ENCODE peak calls at places on chromosomes 7 and 10, in five cellular contexts. One of them, this sample, is unnamed.

GRCh38 chr7:17608114-17608833 is 309.8 kb downstream of the AHR start:
- DNase-seq in right lobe of liver: no peak
- DNase-seq in A549: no peak
- DNase-seq in adrenal gland: no peak
- DNase-seq in breast epithelium: no peak
- DNase-seq in this sample: no peak

GRCh38 chr7:148697256-148697841 is 1.4 kb upstream of the CUL1 start:
- DNase-seq in right lobe of liver: no peak
- DNase-seq in A549: no peak
- DNase-seq in adrenal gland: peak
- DNase-seq in breast epithelium: no peak
- DNase-seq in this sample: no peak

GRCh38 chr7:151792671-151793070 is 84.2 kb downstream of the PRKAG2 start:
- DNase-seq in right lobe of liver: peak
- DNase-seq in A549: no peak
- DNase-seq in adrenal gland: no peak
- DNase-seq in breast epithelium: no peak
- DNase-seq in this sample: no peak

GRCh38 chr7:99359465-99360154 is 14.9 kb upstream of the ARPC1B start:
- DNase-seq in right lobe of liver: no peak
- DNase-seq in A549: no peak
- DNase-seq in adrenal gland: no peak
- DNase-seq in breast epithelium: peak
- DNase-seq in this sample: no peak

GRCh38 chr7:30281791-30282190 is 2.6 kb upstream of the ZNRF2 start:
- DNase-seq in right lobe of liver: no peak
- DNase-seq in A549: no peak
- DNase-seq in adrenal gland: no peak
- DNase-seq in breast epithelium: no peak
- DNase-seq in this sample: no peak

GRCh38 chr10:104456817-104457657 is 103.4 kb downstream of the CFAP58 start:
- DNase-seq in right lobe of liver: no peak
- DNase-seq in A549: no peak
- DNase-seq in adrenal gland: no peak
- DNase-seq in breast epithelium: no peak
- DNase-seq in this sample: no peak

GRCh38 chr10:101562231-101562630 is 25.8 kb downstream of the POLL start:
- DNase-seq in right lobe of liver: no peak
- DNase-seq in A549: no peak
- DNase-seq in adrenal gland: no peak
- DNase-seq in breast epithelium: peak
- DNase-seq in this sample: no peak

GRCh38 chr7:10703981-10704380 is 269.7 kb upstream of the PHF14 start:
- DNase-seq in right lobe of liver: no peak
- DNase-seq in A549: no peak
- DNase-seq in adrenal gland: no peak
- DNase-seq in breast epithelium: no peak
- DNase-seq in this sample: no peak

GRCh38 chr10:92839191-92840085 is 8.9 kb upstream of the EXOC6 start:
- DNase-seq in right lobe of liver: peak
- DNase-seq in A549: peak
- DNase-seq in adrenal gland: peak
- DNase-seq in breast epithelium: no peak
- DNase-seq in this sample: no peak

GRCh38 chr7:156458011-156458410 is 182.6 kb upstream of the RNF32 start:
- DNase-seq in right lobe of liver: no peak
- DNase-seq in A549: no peak
- DNase-seq in adrenal gland: no peak
- DNase-seq in breast epithelium: no peak
- DNase-seq in this sample: no peak

GRCh38 chr7:103649052-103649451 is 203.0 kb upstream of the SLC26A5 start:
- DNase-seq in right lobe of liver: no peak
- DNase-seq in A549: no peak
- DNase-seq in adrenal gland: no peak
- DNase-seq in breast epithelium: no peak
- DNase-seq in this sample: no peak

GRCh38 chr10:89129850-89130396 is 77.2 kb downstream of the CH25H start:
- DNase-seq in right lobe of liver: no peak
- DNase-seq in A549: no peak
- DNase-seq in adrenal gland: peak
- DNase-seq in breast epithelium: no peak
- DNase-seq in this sample: no peak

GRCh38 chr10:3907514-3907913 is 122.5 kb upstream of the KLF6 start:
- DNase-seq in right lobe of liver: no peak
- DNase-seq in A549: no peak
- DNase-seq in adrenal gland: no peak
- DNase-seq in breast epithelium: no peak
- DNase-seq in this sample: no peak

GRCh38 chr7:133056370-133057238 is 25.3 kb downstream of the CHCHD3 start:
- DNase-seq in right lobe of liver: no peak
- DNase-seq in A549: no peak
- DNase-seq in adrenal gland: no peak
- DNase-seq in breast epithelium: no peak
- DNase-seq in this sample: no peak

GRCh38 chr10:49539320-49539885 is 482 bp upstream of the ERCC6 start:
- DNase-seq in right lobe of liver: peak
- DNase-seq in A549: peak
- DNase-seq in adrenal gland: peak
- DNase-seq in breast epithelium: no peak
- DNase-seq in this sample: no peak

GRCh38 chr10:49541762-49542161 is 2.8 kb upstream of the ERCC6 start:
- DNase-seq in right lobe of liver: no peak
- DNase-seq in A549: no peak
- DNase-seq in adrenal gland: no peak
- DNase-seq in breast epithelium: no peak
- DNase-seq in this sample: no peak

GRCh38 chr10:49542353-49542752 is 3.4 kb upstream of the ERCC6 start:
- DNase-seq in right lobe of liver: no peak
- DNase-seq in A549: no peak
- DNase-seq in adrenal gland: no peak
- DNase-seq in breast epithelium: no peak
- DNase-seq in this sample: no peak

GRCh38 chr10:49534670-49535381 is 4.1 kb downstream of the ERCC6 start:
- DNase-seq in right lobe of liver: no peak
- DNase-seq in A549: no peak
- DNase-seq in adrenal gland: no peak
- DNase-seq in breast epithelium: no peak
- DNase-seq in this sample: no peak

GRCh38 chr10:49538381-49539319 is at the start of gene ERCC6:
- DNase-seq in right lobe of liver: peak
- DNase-seq in A549: peak
- DNase-seq in adrenal gland: peak
- DNase-seq in breast epithelium: peak
- DNase-seq in this sample: peak
- H3K27ac ChIP-seq in right lobe of liver: peak
- H3K27ac ChIP-seq in A549: peak
- H3K27ac ChIP-seq in adrenal gland: peak
- H3K27ac ChIP-seq in breast epithelium: peak
- H3K27ac ChIP-seq in this sample: peak

GRCh38 chr10:87862644-87863101 is 660 bp downstream of the KLLN start:
- DNase-seq in right lobe of liver: no peak
- DNase-seq in A549: no peak
- DNase-seq in adrenal gland: no peak
- DNase-seq in breast epithelium: no peak
- DNase-seq in this sample: no peak

GRCh38 chr10:87861034-87861433 is 2.3 kb downstream of the KLLN start:
- DNase-seq in right lobe of liver: no peak
- DNase-seq in A549: no peak
- DNase-seq in adrenal gland: no peak
- DNase-seq in breast epithelium: no peak
- DNase-seq in this sample: no peak

GRCh38 chr10:87863102-87863943 is at the start of the genes KLLN and PTEN:
- DNase-seq in right lobe of liver: peak
- DNase-seq in A549: peak
- DNase-seq in adrenal gland: peak
- DNase-seq in breast epithelium: peak
- DNase-seq in this sample: peak

GRCh38 chr10:87861566-87861952 is 1.8 kb downstream of the KLLN start:
- DNase-seq in right lobe of liver: peak
- DNase-seq in A549: no peak
- DNase-seq in adrenal gland: peak
- DNase-seq in breast epithelium: peak
- DNase-seq in this sample: no peak

GRCh38 chr10:87861953-87862643 is 1.2 kb downstream of the KLLN start:
- DNase-seq in right lobe of liver: peak
- DNase-seq in A549: peak
- DNase-seq in adrenal gland: peak
- DNase-seq in breast epithelium: peak
- DNase-seq in this sample: peak
- TF ChIP-seq POLR2A in right lobe of liver: peak
- TF ChIP-seq POLR2A in A549: peak
- TF ChIP-seq POLR2A in adrenal gland: peak
- TF ChIP-seq POLR2A in breast epithelium: peak
- TF ChIP-seq POLR2A in this sample: no peak

GRCh38 chr10:45377321-45377720 is 3.3 kb downstream of the ALOX5 start:
- DNase-seq in right lobe of liver: no peak
- DNase-seq in A549: no peak
- DNase-seq in adrenal gland: no peak
- DNase-seq in breast epithelium: no peak
- DNase-seq in this sample: no peak
- H3K27ac ChIP-seq in right lobe of liver: no peak
- H3K27ac ChIP-seq in A549: no peak
- H3K27ac ChIP-seq in adrenal gland: no peak
- H3K27ac ChIP-seq in breast epithelium: no peak
- H3K27ac ChIP-seq in this sample: no peak

DNA sequence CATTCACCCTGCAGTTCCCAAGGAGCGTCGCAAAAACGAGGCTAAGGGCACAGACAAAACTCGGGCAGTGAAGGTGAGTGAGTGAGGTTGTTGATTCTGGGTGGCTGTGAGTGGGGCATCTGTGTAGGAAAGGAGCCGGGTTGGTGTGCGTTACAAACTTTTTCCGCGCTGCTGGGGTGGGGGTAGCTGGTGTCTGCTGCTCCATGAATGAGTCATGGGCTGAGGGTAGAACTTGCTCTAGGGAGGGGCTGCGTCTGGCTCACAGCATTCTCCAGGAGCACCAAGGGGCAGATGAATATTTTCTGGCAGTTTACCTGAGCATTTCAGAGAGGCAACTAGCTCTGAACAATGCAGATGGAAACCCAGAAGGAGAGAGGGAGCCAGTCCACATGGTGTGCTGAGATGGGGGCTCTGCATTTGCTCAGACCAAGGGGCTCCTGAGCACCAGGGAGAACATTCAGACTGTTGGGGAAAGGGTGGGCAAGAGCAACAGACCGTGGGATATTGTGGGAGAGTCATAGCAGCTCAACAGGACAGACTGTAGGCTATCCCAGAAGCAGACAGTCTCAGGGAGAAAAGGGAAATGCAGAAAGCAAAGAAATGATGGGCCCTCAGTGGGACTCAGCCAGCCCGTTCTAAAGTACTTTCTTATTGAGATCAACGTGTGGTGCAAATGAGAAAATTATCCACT is 18.8 kb downstream of the NOBOX start:
- DNase-seq in right lobe of liver: no peak
- DNase-seq in A549: peak
- DNase-seq in adrenal gland: peak
- DNase-seq in breast epithelium: no peak
- DNase-seq in this sample: no peak
- TF ChIP-seq POLR2A in right lobe of liver: no peak
- TF ChIP-seq POLR2A in A549: no peak
- TF ChIP-seq POLR2A in adrenal gland: no peak
- TF ChIP-seq POLR2A in breast epithelium: no peak
- TF ChIP-seq POLR2A in this sample: no peak

GRCh38 chr10:53899463-53899862 is 901.6 kb downstream of the PCDH15 start:
- DNase-seq in right lobe of liver: no peak
- DNase-seq in A549: no peak
- DNase-seq in adrenal gland: no peak
- DNase-seq in breast epithelium: no peak
- DNase-seq in this sample: no peak

GRCh38 chr10:53903756-53904155 is 897.3 kb downstream of the PCDH15 start:
- DNase-seq in right lobe of liver: no peak
- DNase-seq in A549: no peak
- DNase-seq in adrenal gland: no peak
- DNase-seq in breast epithelium: no peak
- DNase-seq in this sample: no peak

GRCh38 chr10:53909791-53910190 is 891.2 kb downstream of the PCDH15 start:
- DNase-seq in right lobe of liver: no peak
- DNase-seq in A549: no peak
- DNase-seq in adrenal gland: no peak
- DNase-seq in breast epithelium: no peak
- DNase-seq in this sample: no peak

DNA sequence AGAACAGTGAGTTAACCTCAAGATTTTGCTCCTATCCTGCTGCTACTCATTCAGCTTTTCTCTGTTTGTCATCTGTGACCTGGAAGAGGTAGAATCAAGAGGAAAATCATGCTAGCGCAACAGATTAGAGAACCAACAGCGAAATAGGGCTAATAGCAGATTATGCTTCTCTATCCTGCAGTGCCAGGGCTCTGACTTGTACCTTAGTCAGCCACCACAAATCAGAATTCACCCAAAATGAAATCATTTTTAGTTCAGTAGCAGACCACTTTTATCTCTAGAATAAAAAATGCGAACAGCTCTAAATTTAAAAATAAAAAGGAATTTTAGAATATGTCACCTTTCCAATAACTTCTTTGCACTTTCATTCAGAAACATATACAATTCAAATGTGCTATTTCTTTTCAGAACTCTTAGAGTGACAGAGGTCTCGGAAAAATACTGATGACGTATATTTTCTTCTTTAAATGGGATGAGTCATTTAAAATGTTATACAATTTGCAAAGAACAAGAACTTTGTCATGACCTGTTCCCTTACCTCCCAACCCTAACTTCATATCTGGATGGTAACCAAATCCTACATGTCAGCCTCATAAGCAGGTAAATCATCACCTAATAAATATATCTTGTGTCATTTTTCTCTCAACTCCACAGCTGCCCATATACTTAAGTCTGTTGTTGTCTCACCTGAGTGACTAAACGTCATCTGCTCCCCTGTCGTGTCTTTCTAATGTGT is 896.4 kb downstream of the PCDH15 start:
- DNase-seq in right lobe of liver: no peak
- DNase-seq in A549: no peak
- DNase-seq in adrenal gland: no peak
- DNase-seq in breast epithelium: no peak
- DNase-seq in this sample: no peak
- H3K27ac ChIP-seq in right lobe of liver: no peak
- H3K27ac ChIP-seq in A549: no peak
- H3K27ac ChIP-seq in adrenal gland: no peak
- H3K27ac ChIP-seq in breast epithelium: no peak
- H3K27ac ChIP-seq in this sample: peak

This sample was measured in esophagus squamous epithelium.